ENCODE peak calls at places on chromosomes 2 and 18, in six cellular contexts. G is activated CD8-positive, alpha-beta memory T cell treated with anti-CD3 and anti-CD28 coated beads for 1 hour; C is HuH-7.5; R is neural progenitor cell; M is uterus; P is cardiac septum. L is an unnamed sample.

GRCh38 chr18:36843784-36844183 is 14.9 kb downstream of the KIAA1328 start:
- DNase-seq in G (no peak), C (no peak), R (no peak), M (no peak), P (no peak), L (no peak)

GRCh38 chr18:68316636-68317035 is 398.3 kb downstream of the TMX3 start:
- DNase-seq in G (no peak), C (no peak), R (no peak), M (no peak), P (no peak), L (no peak)

GRCh38 chr18:57273194-57273593 is 79.2 kb upstream of the ST8SIA3 start:
- DNase-seq in G (no peak), C (peak; percentile 23), R (no peak), M (no peak), P (no peak), L (no peak)

GRCh38 chr2:132607407-132607806 is 62.6 kb downstream of the LYPD1 start:
- DNase-seq in G (no peak), C (no peak), R (no peak), M (no peak), P (no peak), L (no peak)

GRCh38 chr2:108923019-108923700 is 65.9 kb downstream of the EDAR start:
- DNase-seq in G (no peak), C (no peak), R (no peak), M (no peak), P (peak; percentile 68), L (peak; percentile 43)

GRCh38 chr2:186129767-186130581 is 356.1 kb upstream of the ZC3H15 start:
- DNase-seq in G (no peak), C (no peak), R (no peak), M (no peak), P (no peak), L (peak; percentile 81)

GRCh38 chr18:58028109-58028784 is 15.8 kb upstream of the NEDD4L start:
- DNase-seq in G (no peak), C (no peak), R (no peak), M (no peak), P (no peak), L (no peak)

GRCh38 chr2:33426666-33427231 is 49.7 kb upstream of the RASGRP3 start:
- DNase-seq in G (no peak), C (peak; percentile 31), R (no peak), M (no peak), P (peak; percentile 77), L (peak; percentile 31)

GRCh38 chr2:240465268-240465764 is 29.9 kb downstream of the GPC1 start:
- DNase-seq in G (no peak), C (peak; percentile 6), R (no peak), M (no peak), P (peak; percentile 73), L (no peak)

L was measured in SW480.